ENCODE peak calls at places on chromosomes 12 and 14, in four cellular contexts. X is psoas muscle, E is OCI-LY7, S is Peyer's patch. R is an unnamed sample.

GRCh38 chr14:74599201-74599809 is 12.7 kb downstream of the LTBP2 start:
- DNase-seq in E (no peak), X (peak; percentile 50), S (no peak), R (no peak)

GRCh38 chr12:112183141-112183581 is 57.8 kb downstream of the TRAFD1 start:
- DNase-seq in X (no peak), E (no peak), S (no peak), R (no peak)

GRCh38 chr14:71815110-71815509 is 117.1 kb upstream of the RGS6 start:
- DNase-seq in S (no peak), E (no peak), X (no peak), R (no peak)

GRCh38 chr12:524167-524951 is 64.6 kb downstream of the B4GALNT3 start:
- DNase-seq in E (no peak), S (no peak), X (no peak), R (no peak)

GRCh38 chr14:23183479-23183878 is at the start of gene SLC7A8:
- DNase-seq in X (peak; percentile 71), E (peak; percentile 56), S (peak; percentile 64), R (no peak)

GRCh38 chr12:42143401-42144173 is 1.1 kb downstream of the GXYLT1 start:
- DNase-seq in E (peak; percentile 43), X (no peak), S (no peak), R (peak; percentile 42)

GRCh38 chr14:22939684-22940083 is 10.5 kb upstream of the PRMT5 start:
- DNase-seq in S (no peak), E (no peak), X (no peak), R (no peak)

GRCh38 chr12:4562034-4562657 is at the start of gene DYRK4:
- DNase-seq in S (no peak), E (no peak), X (peak; percentile 82), R (peak; percentile 95)

GRCh38 chr14:99272669-99273024 is 650 bp upstream of the BCL11B start:
- DNase-seq in S (no peak), E (no peak), X (no peak), R (no peak)

GRCh38 chr12:6202331-6202730 is 2.1 kb downstream of the CD9 start:
- DNase-seq in S (no peak), E (no peak), X (no peak), R (no peak)

GRCh38 chr14:101055106-101055662 is 151.7 kb upstream of the RTL1 start:
- DNase-seq in S (no peak), E (no peak), X (peak; percentile 28), R (no peak)

GRCh38 chr12:115320451-115320850 is 636.5 kb upstream of the TBX3 start:
- DNase-seq in E (no peak), S (no peak), X (no peak), R (no peak)

GRCh38 chr12:130227641-130228040 is 65.4 kb downstream of the FZD10 start:
- DNase-seq in X (no peak), S (no peak), E (no peak), R (no peak)

GRCh38 chr14:102280376-102280962 is 24.5 kb downstream of the MOK start:
- DNase-seq in E (no peak), S (no peak), X (no peak), R (no peak)

GRCh38 chr14:38850664-38851063 is 252.4 kb downstream of the SEC23A start:
- DNase-seq in X (no peak), S (no peak), E (no peak), R (no peak)

GRCh38 chr12:74449872-74450271 is 87.8 kb upstream of the ATXN7L3B start:
- DNase-seq in X (no peak), E (no peak), S (no peak), R (no peak)

GRCh38 chr12:12582895-12583303 is 20.2 kb upstream of the DUSP16 start:
- DNase-seq in S (no peak), X (no peak), E (no peak), R (peak; percentile 21)

GRCh38 chr14:95098984-95099599 is 58.2 kb downstream of the DICER1 start:
- DNase-seq in S (peak; percentile 21), E (peak; percentile 58), X (peak; percentile 77), R (peak; percentile 76)

GRCh38 chr12:57236925-57237652 is 7.6 kb downstream of the SHMT2 start:
- DNase-seq in S (no peak), X (peak; percentile 63), E (no peak), R (no peak)

GRCh38 chr12:91432079-91432478 is 249.5 kb upstream of the DCN start:
- DNase-seq in S (no peak), E (no peak), X (no peak), R (peak; percentile 75)

DNA sequence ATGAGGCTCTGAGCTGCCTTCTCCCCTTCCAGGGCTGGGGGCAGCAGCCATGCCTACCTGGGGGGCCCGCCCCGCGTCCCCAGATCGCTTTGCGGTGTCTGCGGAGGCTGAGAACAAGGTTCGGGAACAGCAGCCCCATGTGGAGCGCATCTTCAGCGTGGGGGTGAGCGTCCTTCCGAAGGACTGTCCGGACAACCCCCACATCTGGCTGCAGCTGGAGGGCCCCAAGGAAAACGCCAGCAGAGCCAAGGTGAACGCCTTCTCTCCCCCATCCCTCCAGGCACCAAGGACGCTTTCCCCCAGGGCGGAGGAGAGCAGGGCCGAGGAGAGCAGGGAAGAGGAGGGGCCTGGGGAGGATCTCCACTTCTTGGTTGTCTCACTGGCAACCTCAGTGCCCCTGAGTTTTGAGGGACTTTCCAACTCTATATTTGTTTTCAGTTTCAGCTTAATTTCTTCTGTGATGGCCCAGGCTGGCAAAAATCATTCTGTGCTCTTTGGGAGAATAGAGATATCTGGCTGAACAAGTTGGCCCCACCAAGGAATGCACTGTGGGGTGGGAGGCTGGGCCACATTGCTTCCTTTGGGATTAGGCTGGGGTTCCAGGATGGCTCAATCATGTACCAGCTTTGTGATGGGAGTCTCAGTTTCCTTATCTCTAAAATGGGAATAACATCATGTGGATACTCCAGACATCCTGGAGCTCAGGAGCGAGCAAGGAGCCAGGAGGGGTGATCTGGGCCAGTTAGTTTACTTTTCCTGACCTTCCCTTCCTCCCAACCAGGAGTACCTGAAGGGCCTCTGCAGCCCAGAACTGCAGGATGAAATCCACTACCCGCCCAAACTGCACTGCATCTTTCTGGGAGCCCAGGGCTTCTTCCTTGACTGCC is 1.2 kb downstream of the KHNYN start:
- DNase-seq in X (no peak), E (peak; percentile 63), S (peak; percentile 47), R (peak; percentile 61)
- H3K4me1 ChIP-seq in X (peaks cover 17% of the 10 kb centered on the region), E (peaks cover 32% of the 10 kb centered on the region), S (peaks cover 9% of the 10 kb centered on the region), R (peaks cover 9% of the 10 kb centered on the region)

GRCh38 chr12:59372971-59373370 is 222.9 kb upstream of the SLC16A7 start:
- DNase-seq in X (no peak), E (no peak), S (no peak), R (no peak)
- TF ChIP-seq CTCF in X (no peak), E (peak; percentile 54), S (no peak), R (peak; percentile 13)

DNA sequence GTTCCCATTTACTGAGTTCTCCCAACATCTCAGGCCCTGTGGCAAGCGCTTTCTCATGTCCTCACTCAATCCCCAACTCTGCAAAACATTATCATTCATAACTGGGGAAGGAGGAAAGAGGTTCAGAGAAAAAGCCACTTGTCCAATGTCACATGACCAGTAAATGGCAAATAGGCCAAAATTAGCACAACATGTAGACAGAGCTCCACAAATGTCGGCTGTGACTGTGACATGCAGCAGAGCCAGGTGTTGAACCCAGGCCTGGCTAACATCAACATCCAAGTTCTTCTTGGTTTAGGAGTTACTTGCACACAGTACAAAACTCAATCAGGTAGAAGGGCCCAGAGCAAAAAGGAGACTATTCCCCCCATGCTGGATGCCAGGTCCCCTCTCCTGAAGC is 10.8 kb downstream of the KCTD10 start:
- DNase-seq in S (no peak), X (no peak), E (no peak), R (no peak)
- H3K4me1 ChIP-seq in S (no peaks in the 10 kb centered on the region), X (peaks cover 65% of the 10 kb centered on the region), E (peaks cover 6% of the 10 kb centered on the region), R (peaks cover 69% of the 10 kb centered on the region)

GRCh38 chr14:30331030-30331429 is 227.9 kb upstream of the G2E3 start:
- DNase-seq in S (no peak), X (no peak), E (no peak), R (no peak)

GRCh38 chr14:30333934-30334333 is 225.0 kb upstream of the G2E3 start:
- DNase-seq in S (no peak), X (no peak), E (no peak), R (no peak)

GRCh38 chr14:30332374-30332773 is 226.6 kb upstream of the G2E3 start:
- DNase-seq in S (no peak), E (no peak), X (no peak), R (no peak)

DNA sequence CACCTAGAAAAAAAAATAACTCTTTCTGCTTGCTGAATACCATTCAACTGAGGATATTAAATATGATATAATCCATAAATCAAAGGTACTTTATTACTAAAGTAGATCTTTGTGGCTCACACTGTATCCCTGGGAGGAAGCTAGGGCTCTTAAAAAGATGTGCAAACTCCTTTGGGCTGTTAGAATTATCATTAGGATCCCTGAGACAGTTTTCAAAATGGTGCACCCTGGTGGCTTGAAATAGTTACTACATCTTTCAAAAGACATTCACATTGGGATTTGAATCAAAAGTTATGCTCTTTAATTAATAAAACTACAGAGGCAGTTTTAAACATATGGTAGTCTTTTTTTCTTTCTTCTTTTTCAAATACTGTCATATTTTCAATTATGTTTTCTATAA is 228.5 kb upstream of the G2E3 start:
- DNase-seq in X (no peak), S (no peak), E (peak; percentile 17), R (peak; percentile 14)
- TF ChIP-seq CTCF in X (peak; percentile 15), S (no peak), E (peak; percentile 78), R (peak; percentile 38)

DNA sequence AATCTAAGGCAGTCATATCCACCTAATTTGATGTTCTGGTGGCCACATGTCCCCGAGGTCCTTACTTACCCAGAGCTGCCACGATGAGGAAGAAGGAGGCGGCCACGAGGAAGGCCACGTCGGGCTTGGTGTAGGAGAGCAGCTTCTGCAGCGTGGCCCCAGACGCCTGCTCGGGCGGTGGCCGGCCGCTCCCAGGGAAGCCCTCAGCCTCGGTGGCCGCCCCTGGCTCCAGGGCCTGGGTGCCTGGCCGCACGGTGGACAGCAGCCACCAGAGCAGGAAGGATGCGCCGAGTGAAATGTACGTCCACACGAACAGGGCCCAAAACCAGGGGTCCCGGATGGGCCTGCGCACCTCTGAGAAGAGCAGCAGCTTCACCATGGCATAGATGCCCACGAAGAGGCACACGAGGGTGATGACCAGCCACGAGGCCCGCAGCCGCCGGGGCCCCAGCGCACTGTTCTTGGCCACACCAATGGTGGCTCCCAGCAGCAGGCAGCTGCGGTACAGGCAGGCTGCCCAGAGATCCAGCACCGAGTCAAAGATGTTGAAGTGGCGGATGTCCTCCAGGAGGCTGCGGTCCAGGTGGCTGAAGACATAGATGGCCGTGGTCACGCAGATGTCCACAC is 6.6 kb downstream of the ABCB9 start:
- DNase-seq in E (no peak), S (no peak), X (no peak), R (no peak)
- H3K4me1 ChIP-seq in E (peaks cover 3% of the 10 kb centered on the region), S (peaks cover 6% of the 10 kb centered on the region), X (peaks cover 8% of the 10 kb centered on the region), R (peaks cover 7% of the 10 kb centered on the region)

GRCh38 chr14:36857842-36858445 is 196.3 kb downstream of the PAX9 start:
- DNase-seq in E (no peak), X (peak; percentile 76), S (no peak), R (no peak)

GRCh38 chr14:36866867-36867266 is 205.2 kb downstream of the PAX9 start:
- DNase-seq in X (no peak), S (no peak), E (no peak), R (no peak)

GRCh38 chr14:36859119-36859518 is 197.5 kb downstream of the PAX9 start:
- DNase-seq in E (no peak), X (no peak), S (no peak), R (no peak)

GRCh38 chr14:36863271-36863670 is 201.6 kb downstream of the PAX9 start:
- DNase-seq in X (no peak), S (no peak), E (no peak), R (no peak)
- TF ChIP-seq CTCF in X (no peak), S (no peak), E (peak; percentile 18), R (no peak)

GRCh38 chr14:46691819-46692218 is 40.2 kb upstream of the RPL10L start:
- DNase-seq in X (no peak), E (no peak), S (no peak), R (no peak)
- H3K4me1 ChIP-seq in X (no peaks in the 10 kb centered on the region), E (no peaks in the 10 kb centered on the region), S (no peaks in the 10 kb centered on the region), R (no peaks in the 10 kb centered on the region)

GRCh38 chr12:52235001-52235760 is 2.1 kb downstream of the KRT7 start:
- DNase-seq in E (no peak), X (peak; percentile 47), S (no peak), R (peak; percentile 50)
- TF ChIP-seq CTCF in E (no peak), X (no peak), S (no peak), R (no peak)